ENCODE peak calls at places on chromosomes 7 and 10, in six cellular contexts. A is epithelial cell of esophagus, C is fibroblast of pulmonary artery, G is A549, N is fibroblast of mammary gland, I is BE2C. Y is an unnamed sample.

GRCh38 chr10:118034755-118035154 is 12.0 kb downstream of the RAB11FIP2 start:
- DNase-seq in A (no peak), C (peak), G (no peak), N (no peak), I (peak), Y (no peak)

GRCh38 chr7:21422747-21423146 is 5.1 kb upstream of the SP4 start:
- DNase-seq in A (no peak), C (no peak), G (no peak), N (no peak), I (no peak), Y (no peak)

GRCh38 chr7:47497367-47498096 is 84.4 kb downstream of the TNS3 start:
- DNase-seq in A (no peak), C (no peak), G (no peak), N (no peak), I (no peak), Y (no peak)

GRCh38 chr10:11993834-11994468 is 48.7 kb downstream of the UPF2 start:
- DNase-seq in A (no peak), C (no peak), G (no peak), N (no peak), I (no peak), Y (no peak)

GRCh38 chr10:29411666-29412335 is 122.9 kb downstream of the LYZL1 start:
- DNase-seq in A (no peak), C (no peak), G (no peak), N (no peak), I (no peak), Y (no peak)

GRCh38 chr10:89502556-89502955 is 32.8 kb downstream of the SLC16A12 start:
- DNase-seq in A (peak), C (peak), G (no peak), N (peak), I (no peak), Y (peak)

GRCh38 chr10:73590881-73591577 is at the start of gene USP54:
- DNase-seq in A (peak), C (peak), G (no peak), N (peak), I (no peak), Y (peak)

GRCh38 chr7:2811476-2812118 is 32.5 kb downstream of the GNA12 start:
- DNase-seq in A (peak), C (peak), G (no peak), N (peak), I (no peak), Y (no peak)

GRCh38 chr7:17302575-17303142 is 4.2 kb downstream of the AHR start:
- DNase-seq in A (peak), C (peak), G (no peak), N (peak), I (no peak), Y (peak)

GRCh38 chr7:132443776-132444520 is 132.3 kb downstream of the PLXNA4 start:
- DNase-seq in A (no peak), C (no peak), G (no peak), N (no peak), I (no peak), Y (no peak)

GRCh38 chr10:59887006-59887405 is 19.4 kb downstream of the CCDC6 start:
- DNase-seq in A (peak), C (no peak), G (no peak), N (no peak), I (no peak), Y (no peak)

GRCh38 chr10:132283604-132284382 is 24.0 kb downstream of the STK32C start:
- DNase-seq in A (no peak), C (no peak), G (no peak), N (no peak), I (no peak), Y (no peak)

GRCh38 chr7:125074141-125074540 is 144.5 kb upstream of the POT1 start:
- DNase-seq in A (peak), C (no peak), G (no peak), N (no peak), I (no peak), Y (no peak)

GRCh38 chr7:142066536-142066935 is 45.0 kb upstream of the MGAM2 start:
- DNase-seq in A (no peak), C (no peak), G (no peak), N (no peak), I (no peak), Y (no peak)

GRCh38 chr10:44343836-44344235 is 41.1 kb downstream of the CXCL12 start:
- DNase-seq in A (no peak), C (no peak), G (no peak), N (no peak), I (no peak), Y (no peak)
- TF ChIP-seq CTCF in A (no peak), C (no peak), G (no peak), N (no peak), I (no peak), Y (no peak)

GRCh38 chr10:34816067-34817002 is 1.2 kb upstream of the PARD3 start:
- DNase-seq in A (peak), C (peak), G (peak), N (peak), I (peak), Y (no peak)

GRCh38 chr10:34817054-34817453 is 2.0 kb upstream of the PARD3 start:
- DNase-seq in A (no peak), C (no peak), G (no peak), N (no peak), I (no peak), Y (no peak)

GRCh38 chr10:34814228-34815173 is 595 bp downstream of the PARD3 start:
- DNase-seq in A (peak), C (no peak), G (peak), N (no peak), I (peak), Y (peak)

GRCh38 chr10:34813626-34814227 is 1.4 kb downstream of the PARD3 start:
- DNase-seq in A (peak), C (peak), G (peak), N (peak), I (no peak), Y (no peak)

DNA sequence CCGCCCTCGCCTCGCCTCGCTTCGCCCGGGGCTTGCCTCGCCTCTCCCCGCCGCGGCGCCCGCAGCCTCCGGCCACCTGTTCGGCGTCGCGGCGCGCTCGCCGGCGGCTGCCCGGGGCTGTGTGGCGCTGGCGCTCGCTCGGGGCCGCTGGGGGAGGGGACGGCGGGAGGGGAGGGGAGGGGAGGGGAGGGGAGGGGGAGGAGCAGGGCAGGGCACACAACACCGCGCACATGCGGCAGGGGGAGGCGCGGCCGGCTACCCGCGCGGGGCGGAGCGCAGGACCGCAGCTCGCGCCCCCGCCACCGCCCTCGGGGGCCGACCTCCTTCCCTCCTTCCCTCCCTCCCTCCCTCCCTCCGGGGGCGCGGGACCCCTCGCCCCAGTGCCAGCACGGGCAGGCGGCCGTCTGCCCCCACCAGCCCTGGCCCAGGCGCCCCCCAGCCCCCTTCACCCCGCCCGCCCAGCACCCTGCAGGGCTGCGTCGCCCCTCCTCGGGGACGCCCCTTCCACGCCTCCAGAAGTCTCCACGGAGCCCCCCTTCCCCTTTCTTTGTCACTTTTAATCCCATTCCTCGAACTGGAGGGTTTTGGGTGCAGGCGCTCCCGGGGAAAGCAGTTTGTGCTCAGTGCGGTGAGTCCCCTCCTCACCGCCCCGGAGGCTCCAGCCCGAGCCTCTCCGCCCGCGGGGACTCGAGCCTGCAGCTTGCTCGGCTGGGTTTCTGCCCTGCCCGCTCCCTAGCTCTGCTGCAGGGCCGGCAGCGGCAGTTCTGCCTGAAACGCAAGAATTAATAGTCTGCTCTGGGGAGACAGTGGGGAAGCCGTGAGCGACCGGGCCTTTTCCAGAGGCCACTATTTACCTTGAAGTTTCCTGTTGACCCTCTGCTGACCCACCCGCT is at the start of gene PARD3:
- DNase-seq in A (peak), C (peak), G (peak), N (peak), I (peak), Y (peak)
- H3K4me3 ChIP-seq in A (peak), C (peak), G (peak), N (peak), I (peak), Y (peak)

GRCh38 chr7:157474685-157475084 is 137.9 kb downstream of the DNAJB6 start:
- DNase-seq in A (no peak), C (peak), G (peak), N (peak), I (peak), Y (peak)
- TF ChIP-seq CTCF in A (no peak), C (peak), G (peak), N (peak), I (peak), Y (peak)

DNA sequence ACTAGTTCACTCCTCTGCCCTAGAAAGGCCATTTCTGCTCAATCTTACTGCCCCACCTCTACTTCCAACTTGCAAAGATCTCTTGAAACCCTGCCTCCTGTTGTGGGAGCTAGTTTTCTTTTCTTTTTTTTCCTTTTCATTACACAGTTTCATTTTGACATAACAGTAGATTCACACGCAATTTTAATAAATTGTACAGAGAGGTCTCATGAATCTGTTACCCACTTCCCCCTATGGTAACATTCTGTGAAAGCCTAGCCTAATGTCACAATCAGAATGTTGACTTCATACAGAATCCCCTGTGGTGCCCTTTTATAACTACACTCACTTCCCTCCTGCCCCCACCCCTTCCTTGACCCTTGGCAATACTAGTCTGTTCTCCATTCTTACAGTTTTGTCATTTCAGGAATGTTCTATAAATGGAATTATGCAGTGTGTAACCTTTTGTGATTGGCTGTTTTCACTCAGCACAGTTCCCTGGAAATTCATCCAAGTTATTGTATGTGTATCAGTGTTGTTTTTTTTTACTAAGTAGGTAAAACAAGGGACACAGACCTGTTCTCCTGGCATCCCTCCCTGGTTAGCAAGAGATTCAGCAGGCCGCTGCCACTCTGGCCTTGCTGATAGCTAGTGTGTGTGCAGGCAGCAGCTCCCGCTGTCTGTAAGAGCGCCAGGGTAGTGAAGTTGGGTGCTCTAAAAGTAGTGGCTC is 21.5 kb downstream of the CHST3 start:
- DNase-seq in A (no peak), C (peak), G (no peak), N (peak), I (no peak), Y (peak)
- H3K4me3 ChIP-seq in A (no peak), C (no peak), G (no peak), N (no peak), I (no peak), Y (no peak)

Y was measured in foreskin fibroblast.